ENCODE peak calls at places on chromosomes 11 and 22, in five cellular contexts. P, T, K, V and B are unnamed samples.

GRCh38 chr22:37426532-37427127 is 649 bp downstream of the ELFN2 start:
- DNase-seq in V (no peak), P (no peak), K (no peak), T (no peak), B (no peak)

GRCh38 chr11:72735495-72736027 is 16.6 kb downstream of the ARAP1 start:
- DNase-seq in K (no peak), V (no peak), T (peak), P (no peak), B (no peak)

GRCh38 chr11:65593518-65594414 is 1.8 kb downstream of the KCNK7 start:
- DNase-seq in T (peak), K (no peak), P (no peak), V (no peak), B (no peak)

GRCh38 chr11:102177974-102178631 is 67.9 kb downstream of the YAP1 start:
- DNase-seq in P (peak), V (no peak), T (no peak), K (no peak), B (no peak)

GRCh38 chr22:29267462-29267857 is 321 bp downstream of the RHBDD3 start:
- DNase-seq in K (no peak), T (peak), V (no peak), P (no peak), B (no peak)

GRCh38 chr11:121800704-121801516 is 315.1 kb downstream of the BLID start:
- DNase-seq in K (no peak), V (no peak), P (no peak), T (no peak), B (no peak)

GRCh38 chr11:100152751-100153150 is 534.3 kb upstream of the ARHGAP42 start:
- DNase-seq in T (no peak), P (no peak), K (no peak), V (no peak), B (no peak)

GRCh38 chr22:50504245-50505211 is 3.0 kb downstream of the LMF2 start:
- DNase-seq in V (no peak), T (no peak), K (no peak), P (no peak), B (peak)

GRCh38 chr11:76629853-76630599 is 40.5 kb downstream of the LRRC32 start:
- DNase-seq in K (no peak), V (no peak), P (no peak), T (peak), B (no peak)

GRCh38 chr11:73401217-73401923 is 25.2 kb downstream of the RELT start:
- DNase-seq in K (no peak), T (no peak), P (no peak), V (no peak), B (no peak)

GRCh38 chr22:20618488-20618887 is 111.1 kb downstream of the MED15 start:
- DNase-seq in P (no peak), V (no peak), K (no peak), T (no peak), B (no peak)

GRCh38 chr11:119710417-119710816 is 18.6 kb downstream of the NECTIN1 start:
- DNase-seq in V (no peak), P (no peak), T (no peak), K (no peak), B (no peak)

GRCh38 chr22:37999236-37999635 is 14.9 kb upstream of the SOX10 start:
- DNase-seq in P (peak), K (no peak), T (no peak), V (no peak), B (no peak)

GRCh38 chr11:20934521-20934920 is 265.1 kb downstream of the NELL1 start:
- DNase-seq in P (no peak), V (no peak), K (no peak), T (no peak), B (no peak)

GRCh38 chr11:101348786-101349185 is 219.2 kb upstream of the PGR start:
- DNase-seq in V (no peak), T (no peak), K (no peak), P (no peak), B (no peak)

GRCh38 chr22:47144076-47144765 is 381.8 kb downstream of the TBC1D22A start:
- DNase-seq in P (no peak), V (no peak), K (no peak), T (no peak), B (no peak)

GRCh38 chr22:35467788-35468187 is 67.8 kb downstream of the MCM5 start:
- DNase-seq in K (no peak), T (no peak), P (no peak), V (no peak), B (no peak)

GRCh38 chr22:40855960-40856512 is 403 bp downstream of the ST13 start:
- DNase-seq in P (no peak), K (peak), V (no peak), T (no peak), B (no peak)

GRCh38 chr11:112784323-112785073 is 176.7 kb upstream of the NCAM1 start:
- DNase-seq in P (no peak), T (no peak), V (no peak), K (no peak), B (no peak)